ENCODE peak calls at places on chromosomes 6 and 20, in four cellular contexts. X, P, E and L are unnamed samples.

GRCh38 chr6:99344289-99344688 is 5.2 kb downstream of the FAXC start:
- DNase-seq in X (peak; percentile 73), E (no peak), P (no peak), L (no peak)

GRCh38 chr20:23331450-23331849 is 19.1 kb upstream of the NXT1 start:
- DNase-seq in X (no peak), P (no peak), E (no peak), L (no peak)

GRCh38 chr6:102746941-102747340 is 1353.4 kb downstream of the GRIK2 start:
- DNase-seq in E (no peak), P (no peak), X (no peak), L (no peak)

GRCh38 chr6:5730586-5731263 is 276.0 kb downstream of the NRN1 start:
- DNase-seq in X (no peak), E (no peak), P (peak; percentile 60), L (no peak)

GRCh38 chr6:25558155-25558817 is 93.7 kb upstream of the SCGN start:
- DNase-seq in P (no peak), E (no peak), X (no peak), L (no peak)

GRCh38 chr6:150204705-150205472 is 62.0 kb downstream of the PPP1R14C start:
- DNase-seq in X (no peak), E (no peak), P (no peak), L (no peak)

GRCh38 chr6:157304840-157305675 is 18.3 kb downstream of the TMEM242 start:
- DNase-seq in E (peak; percentile 89), P (peak; percentile 20), X (peak; percentile 48), L (no peak)

GRCh38 chr6:47319867-47320266 is 10.2 kb upstream of the TNFRSF21 start:
- DNase-seq in P (no peak), E (no peak), X (no peak), L (no peak)

GRCh38 chr6:55941713-55942112 is 66.3 kb upstream of the BMP5 start:
- DNase-seq in X (no peak), E (no peak), P (no peak), L (no peak)

GRCh38 chr6:5205877-5206840 is 54.6 kb downstream of the LYRM4 start:
- DNase-seq in X (no peak), E (peak; percentile 86), P (peak; percentile 48), L (no peak)

GRCh38 chr6:33595001-33595846 is 15.1 kb upstream of the BAK1 start:
- DNase-seq in X (peak; percentile 55), E (no peak), P (no peak), L (no peak)

GRCh38 chr20:62088258-62089127 is 22.8 kb upstream of the TAF4 start:
- DNase-seq in P (peak; percentile 52), E (no peak), X (peak; percentile 58), L (no peak)

GRCh38 chr20:21698494-21699215 is 6.8 kb upstream of the PAX1 start:
- DNase-seq in X (no peak), E (no peak), P (no peak), L (no peak)

GRCh38 chr6:130602151-130602770 is 224.9 kb upstream of the SMLR1 start:
- DNase-seq in P (peak; percentile 93), X (peak; percentile 92), E (no peak), L (no peak)

GRCh38 chr6:17741507-17741906 is 34.8 kb upstream of the NUP153 start:
- DNase-seq in E (no peak), X (no peak), P (no peak), L (no peak)

GRCh38 chr6:168027521-168027920 is 30.1 kb downstream of the KIF25 start:
- DNase-seq in E (no peak), X (no peak), P (no peak), L (no peak)

GRCh38 chr6:42781811-42782688 is at the start of gene BICRAL:
- DNase-seq in X (peak; percentile 63), E (peak; percentile 74), P (peak; percentile 62), L (peak; percentile 53)

GRCh38 chr6:43544461-43544860 is 27.6 kb downstream of the POLR1C start:
- DNase-seq in E (no peak), X (no peak), P (no peak), L (no peak)

GRCh38 chr6:112245511-112246203 is 8.7 kb downstream of the LAMA4 start:
- DNase-seq in X (no peak), E (no peak), P (peak; percentile 85), L (no peak)

GRCh38 chr20:57680934-57681914 is 28.6 kb downstream of the PMEPA1 start:
- DNase-seq in E (no peak), X (no peak), P (no peak), L (no peak)

GRCh38 chr6:130761286-130761685 is 65.9 kb upstream of the SMLR1 start:
- DNase-seq in E (no peak), X (no peak), P (no peak), L (no peak)

GRCh38 chr6:43247115-43247999 is 4.1 kb downstream of the TTBK1 start:
- DNase-seq in X (no peak), P (no peak), E (peak; percentile 86), L (peak; percentile 97)

GRCh38 chr6:151317206-151317994 is 74.0 kb downstream of the ZBTB2 start:
- DNase-seq in X (peak; percentile 14), E (no peak), P (peak; percentile 29), L (no peak)

GRCh38 chr6:1667012-1667804 is 57.5 kb downstream of the FOXC1 start:
- DNase-seq in X (no peak), E (no peak), P (no peak), L (no peak)

GRCh38 chr6:13454286-13455221 is 32.8 kb downstream of the GFOD1 start:
- DNase-seq in X (peak; percentile 9), P (peak; percentile 39), E (peak; percentile 72), L (no peak)

GRCh38 chr6:27478706-27479318 is 5.9 kb upstream of the ZNF184 start:
- DNase-seq in E (peak; percentile 99), X (peak; percentile 92), P (peak; percentile 80), L (peak; percentile 41)

GRCh38 chr6:21128601-21129000 is 464.9 kb upstream of the SOX4 start:
- DNase-seq in P (no peak), X (no peak), E (no peak), L (no peak)

GRCh38 chr6:17971128-17972073 is 16.0 kb downstream of the KIF13A start:
- DNase-seq in X (peak; percentile 32), E (no peak), P (peak; percentile 60), L (no peak)

GRCh38 chr6:78909391-78909790 is 42.0 kb downstream of the IRAK1BP1 start:
- DNase-seq in E (no peak), P (peak; percentile 77), X (no peak), L (peak; percentile 17)

GRCh38 chr6:163999475-164000125 is 585.1 kb downstream of the QKI start:
- DNase-seq in P (no peak), X (no peak), E (no peak), L (no peak)

GRCh38 chr6:111823012-111823411 is 50.2 kb downstream of the FYN start:
- DNase-seq in E (no peak), X (no peak), P (no peak), L (no peak)

GRCh38 chr6:9250852-9251251 is 815.5 kb upstream of the SLC35B3 start:
- DNase-seq in E (no peak), P (peak; percentile 10), X (peak; percentile 15), L (no peak)

GRCh38 chr6:132418566-132418965 is 17.3 kb upstream of the MOXD1 start:
- DNase-seq in E (no peak), X (no peak), P (no peak), L (no peak)

GRCh38 chr20:36145877-36146707 is 8.4 kb upstream of the EPB41L1 start:
- DNase-seq in P (no peak), X (no peak), E (peak; percentile 75), L (no peak)